ENCODE peak calls at places on chromosomes 12 and 14, in nine cellular contexts. M, R, K, X, E, J, Z, Y and G are unnamed samples.

GRCh38 chr14:94304243-94304642 is 11.2 kb upstream of the SERPINA10 start:
- DNase-seq in M (no peak), R (no peak), K (no peak), X (no peak), E (no peak), J (no peak), Z (no peak), Y (no peak), G (no peak)

GRCh38 chr14:79698218-79698617 is 513.1 kb downstream of the DIO2 start:
- DNase-seq in M (no peak), R (no peak), K (no peak), X (no peak), E (no peak), J (no peak), Z (no peak), Y (no peak), G (no peak)

GRCh38 chr14:87332001-87332400 is 661.0 kb downstream of the GALC start:
- DNase-seq in M (peak), R (no peak), K (no peak), X (no peak), E (peak), J (no peak), Z (no peak), Y (peak), G (no peak)

GRCh38 chr14:75295061-75295461 is 16.4 kb downstream of the FOS start:
- DNase-seq in M (no peak), R (no peak), K (peak), X (peak), E (peak), J (no peak), Z (peak), Y (peak), G (peak)

GRCh38 chr12:127582074-127582473 is 684.9 kb upstream of the TMEM132C start:
- DNase-seq in M (no peak), R (no peak), K (no peak), X (no peak), E (no peak), J (no peak), Z (no peak), Y (no peak), G (peak)

GRCh38 chr14:75711796-75712211 is 50.8 kb downstream of the TTLL5 start:
- DNase-seq in M (peak), R (no peak), K (no peak), X (peak), E (peak), J (peak), Z (peak), Y (peak), G (peak)

GRCh38 chr14:61514006-61514830 is 181.1 kb upstream of the HIF1A start:
- DNase-seq in M (no peak), R (no peak), K (no peak), X (no peak), E (no peak), J (no peak), Z (no peak), Y (peak), G (no peak)

GRCh38 chr12:70609739-70610491 is 27.3 kb downstream of the PTPRB start:
- DNase-seq in M (peak), R (no peak), K (peak), X (no peak), E (peak), J (peak), Z (peak), Y (peak), G (peak)

GRCh38 chr12:92175961-92176360 is 30.3 kb upstream of the BTG1 start:
- DNase-seq in M (no peak), R (no peak), K (no peak), X (no peak), E (no peak), J (peak), Z (no peak), Y (no peak), G (no peak)

GRCh38 chr14:57979376-57980048 is 113.6 kb upstream of the SLC35F4 start:
- DNase-seq in M (no peak), R (no peak), K (no peak), X (no peak), E (no peak), J (no peak), Z (no peak), Y (no peak), G (no peak)

GRCh38 chr12:13176257-13176656 is 20.3 kb upstream of the EMP1 start:
- DNase-seq in M (no peak), R (no peak), K (no peak), X (no peak), E (no peak), J (no peak), Z (no peak), Y (no peak), G (no peak)

GRCh38 chr14:69972755-69973154 is 93.5 kb downstream of the SMOC1 start:
- DNase-seq in M (peak), R (no peak), K (no peak), X (no peak), E (no peak), J (no peak), Z (no peak), Y (no peak), G (no peak)

GRCh38 chr14:77027538-77028383 is 747 bp downstream of the IRF2BPL start:
- DNase-seq in M (peak), R (peak), K (peak), X (peak), E (peak), J (peak), Z (peak), Y (peak), G (peak)